ENCODE peak calls at places on chromosomes 2 and 18, in five cellular contexts. D is CD8-positive, alpha-beta T cell; Z is cardiac muscle cell; Y is upper lobe of right lung; G is breast epithelium. E is an unnamed sample. For H3K9me3, the result is how much of the 10 kb centered on the place peaks cover.

GRCh38 chr18:9753863-9754262 is 45.8 kb downstream of the RAB31 start:
- DNase-seq in D (no peak), Z (no peak), Y (no peak), G (no peak), E (no peak)

GRCh38 chr18:61901334-61901986 is 8.7 kb upstream of the RNF152 start:
- DNase-seq in D (no peak), Z (peak), Y (no peak), G (no peak), E (no peak)

GRCh38 chr2:231132126-231132525 is 7.3 kb upstream of the HTR2B start:
- DNase-seq in D (no peak), Z (no peak), Y (no peak), G (no peak), E (no peak)

GRCh38 chr2:174753038-174753633 is 11.1 kb downstream of the CHRNA1 start:
- DNase-seq in D (no peak), Z (no peak), Y (no peak), G (no peak), E (no peak)

GRCh38 chr2:230712443-230713330 is at the start of gene CAB39:
- DNase-seq in D (peak), Z (peak), Y (peak), G (peak), E (peak)

GRCh38 chr2:109434351-109434750 is 179.4 kb downstream of the SEPTIN10 start:
- DNase-seq in D (no peak), Z (no peak), Y (peak), G (no peak), E (no peak)

GRCh38 chr18:70113511-70113910 is 92.0 kb downstream of the RTTN start:
- DNase-seq in D (no peak), Z (no peak), Y (no peak), G (no peak), E (no peak)

GRCh38 chr2:217393585-217394032 is 533.7 kb upstream of the TNP1 start:
- DNase-seq in D (no peak), Z (no peak), Y (no peak), G (no peak), E (peak)

GRCh38 chr2:173130521-173131467 is 55.1 kb downstream of the MAP3K20 start:
- DNase-seq in D (no peak), Z (no peak), Y (no peak), G (no peak), E (no peak)

GRCh38 chr2:68126561-68126960 is 31.1 kb upstream of the PNO1 start:
- DNase-seq in D (no peak), Z (no peak), Y (no peak), G (no peak), E (no peak)
- H3K9me3 ChIP-seq in D (under half), Z (under half), Y (under half), G (under half), E (under half)

DNA sequence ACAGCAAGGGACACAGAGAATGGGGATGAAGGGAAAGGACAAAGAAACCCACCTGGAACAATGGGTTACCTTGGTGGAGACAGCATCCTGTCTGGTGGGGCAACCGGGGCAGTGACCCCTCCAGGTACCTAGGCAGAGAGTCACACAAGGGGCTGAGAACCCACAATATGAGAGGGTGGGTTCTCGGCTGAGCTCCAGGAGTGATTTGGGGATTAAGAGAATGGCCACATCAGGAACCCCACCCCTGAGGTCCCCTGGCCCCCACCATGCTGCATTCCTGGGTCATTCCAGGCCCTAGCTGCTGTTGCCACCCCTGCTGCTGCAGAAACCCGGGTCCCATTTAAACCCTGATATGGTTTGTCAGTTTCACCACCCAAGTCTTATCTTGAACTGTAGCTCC is 172.3 kb downstream of the RTP5 start:
- DNase-seq in D (no peak), Z (no peak), Y (no peak), G (no peak), E (no peak)
- H3K9me3 ChIP-seq in D (under half), Z (under half), Y (under half), G (under half), E (under half)

GRCh38 chr2:95238131-95238530 is 30.8 kb downstream of the ZNF892 start:
- DNase-seq in D (no peak), Z (no peak), Y (no peak), G (no peak), E (no peak)

GRCh38 chr2:95234806-95235205 is 27.5 kb downstream of the ZNF892 start:
- DNase-seq in D (no peak), Z (no peak), Y (no peak), G (no peak), E (no peak)

GRCh38 chr2:95234286-95234785 is 27.0 kb downstream of the ZNF892 start:
- DNase-seq in D (no peak), Z (no peak), Y (no peak), G (no peak), E (no peak)

GRCh38 chr2:95231723-95232122 is 24.4 kb downstream of the ZNF892 start:
- DNase-seq in D (no peak), Z (peak), Y (peak), G (peak), E (no peak)

GRCh38 chr2:95232232-95232631 is 24.9 kb downstream of the ZNF892 start:
- DNase-seq in D (no peak), Z (no peak), Y (no peak), G (no peak), E (no peak)
- H3K9me3 ChIP-seq in D (under half), Z (under half), Y (under half), G (under half), E (under half)

GRCh38 chr18:79888016-79888415 is 63.4 kb downstream of the SLC66A2 start:
- DNase-seq in D (no peak), Z (no peak), Y (peak), G (no peak), E (no peak)

GRCh38 chr18:79884963-79885728 is 66.3 kb downstream of the SLC66A2 start:
- DNase-seq in D (no peak), Z (no peak), Y (peak), G (no peak), E (no peak)

GRCh38 chr18:79889569-79889968 is 61.9 kb downstream of the SLC66A2 start:
- DNase-seq in D (no peak), Z (no peak), Y (peak), G (no peak), E (no peak)

GRCh38 chr18:79887181-79888000 is 64.1 kb downstream of the SLC66A2 start:
- DNase-seq in D (no peak), Z (no peak), Y (peak), G (no peak), E (no peak)

DNA sequence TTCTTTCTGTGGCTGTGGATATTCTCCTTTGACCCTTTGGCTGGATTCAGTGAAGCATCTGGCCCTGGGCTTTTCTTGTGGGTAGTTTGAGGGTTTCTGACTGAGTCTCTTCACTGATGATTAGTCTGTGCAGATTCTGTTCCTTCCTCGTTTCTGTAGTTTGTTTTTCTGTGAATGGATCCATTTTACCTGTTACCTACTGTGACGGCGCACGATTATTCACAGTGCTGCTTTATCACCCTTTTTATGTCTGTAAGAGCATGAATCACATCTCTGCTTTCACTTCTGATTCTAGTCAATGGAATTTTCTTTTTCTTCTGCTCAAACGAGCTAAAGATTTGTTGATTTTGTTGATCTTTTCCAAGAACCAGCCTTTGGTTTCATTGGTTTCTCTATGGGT is 60.8 kb downstream of the SLC66A2 start:
- DNase-seq in D (no peak), Z (no peak), Y (no peak), G (no peak), E (no peak)
- H3K9me3 ChIP-seq in D (under half), Z (under half), Y (under half), G (under half), E (under half)

GRCh38 chr2:12858786-12859185 is 142.1 kb downstream of the TRIB2 start:
- DNase-seq in D (no peak), Z (no peak), Y (no peak), G (no peak), E (no peak)
- H3K9me3 ChIP-seq in D (under half), Z (under half), Y (under half), G (under half), E (under half)

GRCh38 chr2:177340158-177340557 is 52.4 kb upstream of the AGPS start:
- DNase-seq in D (no peak), Z (no peak), Y (no peak), G (no peak), E (no peak)
- H3K9me3 ChIP-seq in D (under half), Z (under half), Y (under half), G (under half), E (under half)

GRCh38 chr18:6427281-6427680 is 12.6 kb upstream of the L3MBTL4 start:
- DNase-seq in D (no peak), Z (no peak), Y (no peak), G (no peak), E (no peak)

GRCh38 chr18:6431659-6432318 is 17.1 kb upstream of the L3MBTL4 start:
- DNase-seq in D (no peak), Z (no peak), Y (no peak), G (no peak), E (no peak)

GRCh38 chr18:6428851-6429395 is 14.2 kb upstream of the L3MBTL4 start:
- DNase-seq in D (no peak), Z (no peak), Y (no peak), G (no peak), E (no peak)
- H3K9me3 ChIP-seq in D (under half), Z (under half), Y (under half), G (under half), E (under half)

GRCh38 chr2:183149489-183149888 is 25.2 kb downstream of the NUP35 start:
- DNase-seq in D (no peak), Z (no peak), Y (no peak), G (no peak), E (peak)
- H3K9me3 ChIP-seq in D (under half), Z (under half), Y (under half), G (under half), E (under half)